ENCODE peak calls at places on chromosomes 16 and 17, in eight cellular contexts. T is adrenal gland, J is esophagus squamous epithelium, E is K562, W is transverse colon, P is stomach, N is prostate gland, Q is sigmoid colon. H is an unnamed sample.

GRCh38 chr17:75632863-75633483 is at the start of gene SMIM5:
- DNase-seq in T (peak; percentile 90), J (peak; percentile 25), E (peak; percentile 88), W (peak; percentile 90), P (peak; percentile 89), N (peak; percentile 78), Q (peak; percentile 95), H (peak; percentile 88)

GRCh38 chr17:73311781-73312641 is at the start of gene CDC42EP4:
- DNase-seq in T (peak; percentile 97), J (no peak), E (peak; percentile 93), W (peak; percentile 97), P (peak; percentile 97), N (peak; percentile 98), Q (peak; percentile 99), H (peak; percentile 94)

GRCh38 chr17:80287038-80287437 is 26.4 kb downstream of the RNF213 start:
- DNase-seq in T (no peak), J (no peak), E (no peak), W (no peak), P (no peak), N (no peak), Q (no peak), H (no peak)

GRCh38 chr17:8185580-8186445 is 4.2 kb downstream of the BORCS6 start:
- DNase-seq in T (peak; percentile 92), J (no peak), E (peak; percentile 78), W (peak; percentile 94), P (peak; percentile 95), N (peak; percentile 87), Q (peak; percentile 95), H (peak; percentile 99)

GRCh38 chr16:23061669-23062068 is 87.6 kb downstream of the USP31 start:
- DNase-seq in T (no peak), J (no peak), E (no peak), W (no peak), P (no peak), N (no peak), Q (no peak), H (no peak)

GRCh38 chr16:73219176-73219575 is 171.2 kb upstream of the ZFHX3 start:
- DNase-seq in T (no peak), J (no peak), E (no peak), W (no peak), P (no peak), N (no peak), Q (no peak), H (no peak)

GRCh38 chr17:77208217-77208808 is 67.5 kb downstream of the SEC14L1 start:
- DNase-seq in T (peak; percentile 90), J (no peak), E (no peak), W (no peak), P (peak; percentile 73), N (peak; percentile 36), Q (no peak), H (no peak)

GRCh38 chr17:39057807-39058206 is 90.6 kb upstream of the FBXO47 start:
- DNase-seq in T (no peak), J (no peak), E (no peak), W (no peak), P (no peak), N (no peak), Q (no peak), H (peak; percentile 59)

GRCh38 chr17:40730974-40731373 is 24.2 kb downstream of the KRT25 start:
- DNase-seq in T (no peak), J (no peak), E (no peak), W (no peak), P (no peak), N (no peak), Q (no peak), H (no peak)

GRCh38 chr17:41687828-41688640 is 651 bp upstream of the EIF1 start:
- DNase-seq in T (peak; percentile 76), J (no peak), E (peak; percentile 66), W (peak; percentile 73), P (peak; percentile 65), N (peak; percentile 54), Q (peak; percentile 81), H (peak; percentile 66)

GRCh38 chr16:15975172-15975571 is 25.8 kb downstream of the ABCC1 start:
- DNase-seq in T (no peak), J (no peak), E (no peak), W (no peak), P (no peak), N (no peak), Q (peak; percentile 77), H (no peak)

GRCh38 chr16:80778707-80779106 is 25.7 kb downstream of the CDYL2 start:
- DNase-seq in T (no peak), J (no peak), E (no peak), W (no peak), P (no peak), N (no peak), Q (no peak), H (no peak)

GRCh38 chr17:83101805-83102480 is 22.5 kb downstream of the METRNL start:
- DNase-seq in T (no peak), J (no peak), E (no peak), W (peak; percentile 82), P (peak; percentile 78), N (no peak), Q (no peak), H (no peak)

GRCh38 chr16:32116080-32116479 is 137.0 kb upstream of the TP53TG3D start:
- DNase-seq in T (no peak), J (no peak), E (peak; percentile 12), W (no peak), P (no peak), N (no peak), Q (no peak), H (no peak)

GRCh38 chr17:77214743-77215142 is 74.0 kb downstream of the SEC14L1 start:
- DNase-seq in T (peak; percentile 52), J (no peak), E (peak; percentile 49), W (peak; percentile 40), P (peak; percentile 51), N (no peak), Q (peak; percentile 51), H (no peak)

GRCh38 chr17:14926073-14926472 is 339.1 kb downstream of the PMP22 start:
- DNase-seq in T (no peak), J (no peak), E (no peak), W (no peak), P (no peak), N (no peak), Q (no peak), H (no peak)

GRCh38 chr16:17921357-17921978 is 415.1 kb downstream of the NPIPA8 start:
- DNase-seq in T (peak; percentile 34), J (no peak), E (peak; percentile 70), W (peak; percentile 69), P (no peak), N (peak; percentile 26), Q (no peak), H (no peak)
- TF ChIP-seq CTCF in T (peak; percentile 58), J (peak; percentile 51), E (peak; percentile 87), W (peak; percentile 65), P (no peak), N (peak; percentile 39), Q (no peak), H (no peak)

GRCh38 chr17:307295-307691 is 45.3 kb downstream of the RPH3AL start:
- DNase-seq in T (peak; percentile 13), J (no peak), E (no peak), W (no peak), P (no peak), N (no peak), Q (no peak), H (no peak)
- H3K4me3 ChIP-seq in T (no peak overlapping the region), J (no peak overlapping the region), E (no peak overlapping the region), W (no peak overlapping the region), P (no peak overlapping the region), N (no peak overlapping the region), Q (no peak overlapping the region), H (no peak overlapping the region)

GRCh38 chr17:21457051-21458026 is 81.2 kb downstream of the KCNJ12 start:
- DNase-seq in T (peak; percentile 90), J (peak; percentile 24), E (peak; percentile 87), W (peak; percentile 94), P (peak; percentile 95), N (peak; percentile 77), Q (peak; percentile 91), H (peak; percentile 98)

GRCh38 chr17:21458036-21458435 is 81.9 kb downstream of the KCNJ12 start:
- DNase-seq in T (no peak), J (no peak), E (no peak), W (no peak), P (no peak), N (no peak), Q (no peak), H (no peak)

GRCh38 chr17:21462259-21462658 is 86.1 kb downstream of the KCNJ12 start:
- DNase-seq in T (no peak), J (no peak), E (no peak), W (no peak), P (no peak), N (no peak), Q (no peak), H (no peak)

GRCh38 chr17:21460358-21460757 is 84.2 kb downstream of the KCNJ12 start:
- DNase-seq in T (no peak), J (no peak), E (no peak), W (no peak), P (no peak), N (no peak), Q (no peak), H (no peak)

DNA sequence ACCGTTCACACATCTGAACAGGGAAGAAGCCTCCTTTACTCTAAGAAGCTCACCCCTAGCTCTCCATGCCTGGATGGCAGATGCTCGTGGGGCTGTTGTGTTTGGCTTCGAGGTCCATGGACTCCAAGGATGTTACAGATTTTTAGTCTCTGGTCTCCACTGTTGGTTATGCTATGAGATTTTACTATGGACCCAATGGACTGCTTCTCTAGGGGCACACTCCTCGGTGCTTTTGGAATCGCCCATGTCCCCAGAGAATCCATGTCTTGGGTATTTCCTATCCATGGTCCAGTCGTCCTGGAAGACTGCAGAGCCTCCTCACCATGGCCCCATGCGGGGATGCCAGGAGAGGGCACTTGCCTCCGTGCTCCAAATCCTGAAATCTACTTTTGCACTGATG is 83.4 kb downstream of the KCNJ12 start:
- DNase-seq in T (no peak), J (no peak), E (no peak), W (no peak), P (no peak), N (no peak), Q (no peak), H (no peak)
- TF ChIP-seq POLR2A in T (no peak), J (no peak), E (no peak), W (no peak), P (no peak), N (no peak), Q (no peak), H (no peak)

GRCh38 chr16:82507271-82507670 is 119.5 kb upstream of the CDH13 start:
- DNase-seq in T (no peak), J (no peak), E (no peak), W (no peak), P (no peak), N (no peak), Q (no peak), H (no peak)
- TF ChIP-seq CTCF in T (no peak), J (no peak), E (no peak), W (no peak), P (no peak), N (no peak), Q (no peak), H (no peak)

GRCh38 chr17:17403899-17404576 is 72.8 kb upstream of the MED9 start:
- DNase-seq in T (no peak), J (no peak), E (no peak), W (peak; percentile 45), P (no peak), N (no peak), Q (no peak), H (no peak)
- H3K4me3 ChIP-seq in T (no peak overlapping the region), J (no peak overlapping the region), E (no peak overlapping the region), W (no peak overlapping the region), P (no peak overlapping the region), N (no peak overlapping the region), Q (no peak overlapping the region), H (no peak overlapping the region)

GRCh38 chr16:3578610-3579551 is 1.7 kb upstream of the NLRC3 start:
- DNase-seq in T (no peak), J (no peak), E (no peak), W (peak; percentile 62), P (peak; percentile 45), N (no peak), Q (no peak), H (no peak)
- TF ChIP-seq POLR2A in T (no peak), J (no peak), E (no peak), W (no peak), P (no peak), N (no peak), Q (no peak), H (no peak)

H was measured in lower leg skin.